ENCODE peak calls at places on chromosome 3, in five cellular contexts. C, N, Y, Z and T are unnamed samples.

GRCh38 chr3:29694783-29695182 is 413.9 kb downstream of the RBMS3 start:
- DNase-seq in C (no peak), N (no peak), Y (no peak), Z (peak), T (no peak)

GRCh38 chr3:24363242-24363641 is 131.4 kb downstream of the THRB start:
- DNase-seq in C (no peak), N (no peak), Y (no peak), Z (no peak), T (no peak)

GRCh38 chr3:143644370-143645089 is 203.7 kb downstream of the SLC9A9 start:
- DNase-seq in C (no peak), N (no peak), Y (peak), Z (peak), T (no peak)

GRCh38 chr3:172221550-172221949 is 182.2 kb downstream of the FNDC3B start:
- DNase-seq in C (no peak), N (no peak), Y (no peak), Z (no peak), T (no peak)

GRCh38 chr3:157132936-157133335 is 27.0 kb downstream of the CCNL1 start:
- DNase-seq in C (no peak), N (no peak), Y (no peak), Z (no peak), T (no peak)

GRCh38 chr3:123285479-123285878 is 83.7 kb downstream of the SEC22A start:
- DNase-seq in C (no peak), N (no peak), Y (no peak), Z (no peak), T (no peak)

GRCh38 chr3:166554006-166554405 is 716.8 kb upstream of the BCHE start:
- DNase-seq in C (no peak), N (no peak), Y (no peak), Z (no peak), T (no peak)

GRCh38 chr3:88301273-88302002 is 151.7 kb downstream of the C3orf38 start:
- DNase-seq in C (no peak), N (no peak), Y (no peak), Z (no peak), T (no peak)

GRCh38 chr3:137582484-137582883 is 181.6 kb upstream of the SOX14 start:
- DNase-seq in C (no peak), N (no peak), Y (no peak), Z (no peak), T (no peak)

GRCh38 chr3:111954228-111954990 is 24.4 kb upstream of the ABHD10 start:
- DNase-seq in C (no peak), N (no peak), Y (no peak), Z (no peak), T (no peak)

GRCh38 chr3:39388741-39389248 is 5.6 kb downstream of the SLC25A38 start:
- DNase-seq in C (no peak), N (no peak), Y (no peak), Z (no peak), T (no peak)

GRCh38 chr3:137768361-137769320 is 4.5 kb downstream of the SOX14 start:
- DNase-seq in C (no peak), N (no peak), Y (no peak), Z (peak), T (no peak)

GRCh38 chr3:114310701-114311100 is 16.9 kb downstream of the TIGIT start:
- DNase-seq in C (no peak), N (no peak), Y (no peak), Z (no peak), T (no peak)

GRCh38 chr3:129162729-129163579 is 2.1 kb upstream of the ISY1 start:
- DNase-seq in C (no peak), N (no peak), Y (peak), Z (peak), T (no peak)

GRCh38 chr3:100602506-100603444 is 6.6 kb upstream of the ADGRG7 start:
- DNase-seq in C (no peak), N (no peak), Y (no peak), Z (no peak), T (no peak)

GRCh38 chr3:50622881-50623280 is 5.9 kb downstream of the MAPKAPK3 start:
- DNase-seq in C (no peak), N (no peak), Y (no peak), Z (no peak), T (no peak)

GRCh38 chr3:58062469-58062868 is 54.2 kb downstream of the FLNB start:
- DNase-seq in C (no peak), N (no peak), Y (no peak), Z (no peak), T (no peak)

GRCh38 chr3:30747771-30748281 is 141.4 kb downstream of the TGFBR2 start:
- DNase-seq in C (no peak), N (no peak), Y (no peak), Z (peak), T (no peak)